ENCODE peak calls at places on chromosomes 3 and 15, in nine cellular contexts. H, A, Y, K, O, C, Z, J and D are unnamed samples.

GRCh38 chr15:82874961-82875360 is 65.5 kb downstream of the WHAMM start:
- DNase-seq in Y (no peak), O (no peak), C (no peak), H (no peak), K (no peak), J (no peak), Z (no peak), A (no peak), D (no peak)

GRCh38 chr15:65460948-65461347 is 38.2 kb upstream of the IGDCC4 start:
- DNase-seq in H (peak), O (no peak), C (no peak), A (no peak), Z (no peak), K (no peak), J (no peak), Y (no peak), D (no peak)

GRCh38 chr3:32868719-32869512 is 51.1 kb downstream of the TRIM71 start:
- DNase-seq in H (no peak), K (no peak), Z (no peak), J (no peak), O (no peak), Y (no peak), A (no peak), C (no peak), D (no peak)

GRCh38 chr15:66749841-66750575 is 48.0 kb downstream of the SMAD6 start:
- DNase-seq in H (no peak), C (no peak), O (no peak), A (no peak), J (no peak), Z (no peak), Y (peak), K (no peak), D (no peak)

GRCh38 chr3:57967590-57967989 is 40.6 kb upstream of the FLNB start:
- DNase-seq in O (no peak), Z (no peak), Y (no peak), A (no peak), J (no peak), H (no peak), C (peak), K (no peak), D (no peak)

GRCh38 chr3:13378155-13378554 is 42.0 kb downstream of the NUP210 start:
- DNase-seq in Z (no peak), H (peak), Y (no peak), C (no peak), J (no peak), O (no peak), K (no peak), A (no peak), D (no peak)

GRCh38 chr15:57352535-57353316 is 23.6 kb upstream of the CGNL1 start:
- DNase-seq in A (no peak), Z (no peak), C (no peak), H (no peak), J (no peak), O (no peak), Y (peak), K (no peak), D (peak)

GRCh38 chr3:11820540-11821041 is 26.1 kb downstream of the TAMM41 start:
- DNase-seq in C (no peak), A (no peak), K (no peak), H (peak), O (no peak), Y (no peak), J (no peak), Z (no peak), D (no peak)

GRCh38 chr3:178804606-178805005 is 267.0 kb downstream of the ZMAT3 start:
- DNase-seq in C (no peak), H (no peak), Z (no peak), K (no peak), A (no peak), O (no peak), J (no peak), Y (no peak), D (no peak)

GRCh38 chr3:13705702-13706280 is 156.9 kb downstream of the FBLN2 start:
- DNase-seq in A (no peak), O (no peak), Y (no peak), Z (peak), C (no peak), H (no peak), K (peak), J (no peak), D (peak)

GRCh38 chr3:51711352-51712019 is 4.6 kb downstream of the GRM2 start:
- DNase-seq in Y (no peak), A (no peak), J (no peak), O (no peak), Z (peak), H (no peak), K (no peak), C (no peak), D (peak)

GRCh38 chr15:40873625-40874561 is at the start of gene RHOV:
- DNase-seq in J (peak), Y (peak), Z (no peak), A (peak), O (no peak), K (peak), H (peak), C (peak), D (peak)

DNA sequence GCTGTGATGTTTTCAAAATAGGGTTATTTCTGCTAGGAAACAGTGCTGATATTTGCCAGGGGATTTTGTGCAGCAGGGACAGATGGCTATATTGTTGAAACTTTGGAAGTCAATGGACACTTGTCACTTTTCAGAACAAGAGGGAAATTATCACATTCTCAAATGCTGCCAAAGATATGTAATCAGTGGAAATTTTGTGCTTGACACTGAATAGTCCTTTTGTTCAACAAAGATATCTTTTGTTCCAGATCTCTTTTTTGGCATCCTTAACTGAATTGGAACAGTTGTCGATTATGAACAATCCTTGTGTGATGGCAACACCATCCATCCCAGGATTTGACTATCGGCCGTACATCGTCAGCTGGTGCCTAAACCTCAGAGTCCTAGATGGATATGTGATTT is 7.8 kb downstream of the CEP97 start:
- DNase-seq in H (no peak), A (no peak), Z (no peak), O (peak), Y (no peak), K (no peak), C (no peak), J (no peak), D (no peak)
- H3K27ac ChIP-seq in H (no peak), A (no peak), Z (no peak), O (peak), Y (no peak), K (no peak), C (no peak), J (no peak), D (no peak)

DNA sequence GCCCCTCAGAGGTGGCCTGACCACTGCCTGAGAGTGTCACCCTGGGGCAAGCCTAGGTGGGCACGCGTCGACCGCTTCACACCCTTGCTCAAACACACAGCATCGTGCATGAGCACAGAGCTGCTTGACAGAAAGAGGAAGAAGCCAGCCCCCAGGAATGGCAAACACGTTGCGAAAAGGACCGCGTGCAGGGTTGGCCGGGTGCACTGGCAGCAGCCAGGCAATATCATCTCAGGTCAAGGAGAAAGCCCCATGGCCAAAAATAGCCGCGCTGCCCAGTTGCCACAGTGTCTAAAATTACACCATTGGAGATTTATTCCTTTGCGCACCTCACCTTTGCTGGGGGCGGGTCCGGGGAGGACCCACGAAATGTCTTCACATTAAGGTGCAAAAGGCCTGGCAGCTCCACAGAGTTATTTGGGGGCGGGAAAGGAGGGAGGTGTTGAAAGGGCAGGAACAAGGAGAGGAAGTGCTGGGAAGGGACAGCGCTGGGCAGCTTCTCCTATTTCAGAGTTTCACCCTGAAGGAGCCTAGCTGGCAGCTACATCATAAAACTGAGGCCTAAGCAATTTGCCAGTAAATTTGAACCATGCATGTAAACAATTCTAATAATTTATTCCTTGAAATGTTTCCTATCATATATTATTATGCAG is 44.7 kb upstream of the NR2F2 start:
- DNase-seq in K (peak), Y (no peak), J (no peak), C (no peak), Z (no peak), A (no peak), O (no peak), H (no peak), D (peak)
- H3K27ac ChIP-seq in K (peak), Y (no peak), J (no peak), C (no peak), Z (peak), A (no peak), O (no peak), H (peak), D (peak)

GRCh38 chr3:71088019-71088711 is 495.4 kb downstream of the FOXP1 start:
- DNase-seq in A (no peak), J (no peak), O (no peak), K (no peak), Y (peak), Z (no peak), C (no peak), H (no peak), D (no peak)
- H3K27ac ChIP-seq in A (peak), J (no peak), O (no peak), K (no peak), Y (peak), Z (no peak), C (no peak), H (no peak), D (no peak)

DNA sequence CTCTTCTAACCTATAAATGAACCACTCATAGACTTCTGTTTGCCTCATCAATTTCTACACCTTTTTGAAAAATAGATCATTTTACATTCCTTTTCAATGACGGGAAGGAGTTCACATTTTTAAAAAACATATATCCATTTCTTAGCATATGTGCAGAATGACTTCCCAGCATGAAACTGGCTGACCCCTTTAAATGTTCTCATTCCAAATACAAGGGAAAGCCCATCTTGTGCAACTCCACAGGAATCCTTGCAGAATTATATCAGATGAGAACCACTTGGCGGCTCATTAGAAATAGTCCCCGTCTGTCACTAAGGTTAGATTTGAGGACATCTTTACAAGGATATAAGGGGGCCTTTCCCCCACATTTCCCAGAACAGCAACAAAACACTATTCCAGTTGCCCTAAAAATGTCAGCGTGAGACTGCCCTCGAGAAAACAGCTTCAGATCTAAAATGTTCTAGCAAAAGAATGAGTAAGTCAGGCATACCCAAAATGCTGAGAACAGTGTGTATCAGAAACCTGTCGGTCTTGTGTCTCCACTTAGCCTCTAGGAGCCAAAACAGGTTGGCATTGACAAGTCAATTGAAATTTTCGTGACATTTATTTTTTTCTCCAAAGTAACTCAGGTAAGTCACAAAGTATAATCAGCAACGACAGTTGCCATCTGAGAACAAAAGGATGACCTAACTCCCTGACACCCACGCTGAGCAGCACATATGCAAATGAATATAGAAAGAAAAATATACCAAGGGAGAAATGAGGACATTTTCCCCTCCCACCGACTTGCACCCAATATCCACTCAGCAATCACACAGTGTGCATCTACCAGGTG is 63.1 kb downstream of the FOXP1 start:
- DNase-seq in C (no peak), Z (no peak), H (peak), Y (no peak), K (no peak), A (no peak), O (no peak), J (peak), D (no peak)
- H3K27ac ChIP-seq in C (no peak), Z (no peak), H (no peak), Y (no peak), K (no peak), A (no peak), O (no peak), J (no peak), D (no peak)

DNA sequence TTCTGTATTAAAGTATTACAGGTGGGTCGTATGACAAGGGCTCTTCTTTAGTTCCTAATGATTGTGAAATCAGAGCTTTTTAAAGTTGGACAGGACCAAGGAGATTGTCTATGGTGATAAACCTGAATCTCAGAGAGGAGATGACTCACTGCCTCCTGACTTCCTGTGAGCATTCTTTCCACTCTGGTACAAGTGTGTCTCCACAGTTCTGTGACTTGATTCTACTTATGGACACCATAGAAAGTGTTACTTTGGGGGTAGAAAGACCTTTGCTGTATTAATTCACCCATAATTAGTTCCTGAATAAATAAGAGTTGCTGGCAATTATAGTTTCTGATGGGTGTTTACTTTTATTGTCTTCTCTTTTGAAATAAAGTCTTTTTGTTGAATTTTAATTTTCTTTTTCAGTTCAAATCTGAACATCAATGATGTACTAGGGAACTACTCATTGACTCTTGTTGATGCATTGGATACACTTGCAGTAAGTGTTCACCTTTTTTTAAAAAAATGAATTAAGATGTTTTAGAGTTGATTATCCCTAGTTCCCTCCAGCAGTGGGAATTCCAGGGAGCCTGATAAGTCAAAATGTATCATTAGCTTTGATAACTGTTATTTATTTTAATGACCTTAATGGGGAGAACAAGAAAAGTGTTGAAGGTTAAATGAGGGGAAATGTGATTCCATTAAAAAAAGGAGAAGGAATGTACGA is 7.4 kb downstream of the EDEM1 start:
- DNase-seq in H (peak), J (peak), Z (peak), A (peak), K (no peak), C (no peak), O (no peak), Y (peak), D (no peak)
- H3K27ac ChIP-seq in H (peak), J (peak), Z (peak), A (peak), K (peak), C (peak), O (no peak), Y (no peak), D (no peak)

DNA sequence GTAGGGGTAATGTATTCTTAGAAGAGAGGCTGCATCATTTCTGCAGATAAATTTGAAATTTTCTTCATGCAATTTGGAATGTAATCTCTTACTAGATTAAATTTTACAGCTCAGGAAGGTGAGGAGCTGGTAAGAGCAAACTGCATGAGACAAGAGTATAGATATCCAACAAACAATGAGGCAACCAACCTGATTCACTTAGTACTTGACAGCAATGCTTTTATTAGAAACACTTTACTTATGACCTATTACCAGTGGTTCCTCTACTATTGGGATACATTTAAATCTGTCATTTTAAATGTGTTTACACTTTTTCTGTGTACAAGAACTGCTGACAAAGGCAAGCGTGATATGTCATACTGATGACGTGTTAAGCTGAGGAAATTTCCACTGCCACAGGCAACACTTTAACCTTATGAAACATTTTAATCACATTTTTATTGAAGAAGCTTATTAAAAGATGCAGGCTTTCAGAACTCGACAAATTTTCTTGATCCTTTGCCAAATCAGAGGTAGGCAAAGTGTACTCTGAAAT is 1043.4 kb downstream of the FHIT start:
- DNase-seq in K (no peak), J (no peak), A (no peak), Z (no peak), H (no peak), O (no peak), C (no peak), Y (no peak), D (no peak)
- H3K27ac ChIP-seq in K (no peak), J (no peak), A (no peak), Z (no peak), H (no peak), O (no peak), C (no peak), Y (no peak), D (no peak)

DNA sequence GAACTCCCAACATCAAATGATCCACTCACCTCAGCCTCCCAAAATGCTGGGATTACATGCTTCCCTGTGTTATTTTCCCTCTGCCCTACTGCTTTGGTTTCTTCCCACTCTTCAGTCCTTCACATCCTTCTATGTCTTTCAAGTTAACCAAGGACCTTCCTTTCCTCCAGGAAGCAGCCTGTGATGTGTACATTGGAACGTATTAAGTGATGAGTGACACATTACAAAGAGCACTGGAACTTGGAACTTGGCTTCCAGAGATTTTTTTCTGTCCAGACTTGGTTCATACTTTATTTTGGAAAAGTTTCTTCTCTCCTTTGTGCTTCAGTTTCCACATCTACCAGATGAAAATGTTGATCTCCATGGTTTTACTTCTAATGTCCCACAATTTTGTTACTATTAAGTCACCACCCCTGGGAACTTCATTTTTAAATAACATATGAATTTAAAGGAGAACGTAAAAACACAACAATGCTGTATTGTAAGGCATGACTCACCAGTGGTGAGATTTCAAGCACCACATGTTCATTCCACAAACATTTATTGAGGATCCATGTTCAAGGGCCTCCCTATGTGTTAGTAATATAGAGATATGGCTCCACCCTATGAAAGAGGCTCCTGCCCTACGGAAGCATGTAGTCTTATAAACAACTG is 290.7 kb upstream of the LMCD1 start:
- DNase-seq in Z (no peak), H (peak), Y (no peak), C (no peak), O (no peak), J (no peak), A (no peak), K (no peak), D (no peak)
- H3K27ac ChIP-seq in Z (no peak), H (no peak), Y (no peak), C (no peak), O (no peak), J (no peak), A (no peak), K (no peak), D (no peak)

GRCh38 chr3:195194559-195195161 is 76.3 kb downstream of the XXYLT1 start:
- DNase-seq in K (no peak), O (no peak), A (no peak), H (no peak), C (no peak), Y (no peak), J (no peak), Z (no peak), D (no peak)

GRCh38 chr3:195196266-195196665 is 74.7 kb downstream of the XXYLT1 start:
- DNase-seq in K (no peak), O (no peak), A (no peak), J (no peak), Z (peak), H (peak), Y (no peak), C (no peak), D (peak)

GRCh38 chr3:195197764-195198423 is 73.1 kb downstream of the XXYLT1 start:
- DNase-seq in H (peak), O (no peak), Y (no peak), A (no peak), K (no peak), J (no peak), C (no peak), Z (peak), D (peak)

GRCh38 chr3:195198424-195199346 is 72.3 kb downstream of the XXYLT1 start:
- DNase-seq in K (no peak), A (no peak), Y (peak), C (no peak), Z (peak), H (no peak), J (no peak), O (no peak), D (peak)

GRCh38 chr3:195195321-195196209 is 75.4 kb downstream of the XXYLT1 start:
- DNase-seq in O (peak), H (no peak), C (no peak), J (no peak), Y (no peak), Z (peak), A (no peak), K (no peak), D (peak)
- H3K27ac ChIP-seq in O (peak), H (peak), C (peak), J (no peak), Y (peak), Z (peak), A (no peak), K (no peak), D (no peak)